ENCODE peak calls at places on chromosomes 16 and 17, in nine cellular contexts. V is kidney glomerular epithelial cell; Z is T-helper 17 cell; X is frontal cortex; M is fibroblast of lung; J is stimulated activated CD8-positive, alpha-beta memory T cell treated with anti-CD3 and anti-CD28 coated beads, Interleukin-4, amount 100 ng/mL, for 4 hours; H is CD4-positive, alpha-beta memory T cell; R is NCI-H526; W is sciatic nerve. I is an unnamed sample.

GRCh38 chr17:78037280-78037679 is 78.8 kb downstream of the TNRC6C start:
- DNase-seq in J (no peak), R (no peak), X (no peak), M (no peak), H (no peak), Z (no peak), V (no peak), W (no peak), I (peak; percentile 55)

GRCh38 chr16:10967981-10968380 is 23.6 kb downstream of the CLEC16A start:
- DNase-seq in R (no peak), H (no peak), X (no peak), J (no peak), V (no peak), Z (no peak), W (no peak), M (no peak), I (no peak)

GRCh38 chr16:83539736-83540490 is 267.9 kb upstream of the HSBP1 start:
- DNase-seq in J (no peak), W (no peak), Z (no peak), R (no peak), V (no peak), M (no peak), X (no peak), H (no peak), I (no peak)

GRCh38 chr17:64466019-64466735 is 17.3 kb downstream of the MILR1 start:
- DNase-seq in R (no peak), H (no peak), M (no peak), V (no peak), W (no peak), X (no peak), Z (no peak), J (no peak), I (no peak)

GRCh38 chr16:69542974-69543373 is 22.8 kb upstream of the NFAT5 start:
- DNase-seq in Z (no peak), R (no peak), X (no peak), J (no peak), V (no peak), M (peak; percentile 49), W (no peak), H (no peak), I (no peak)

GRCh38 chr17:49603238-49603637 is 27.6 kb downstream of the NXPH3 start:
- DNase-seq in J (no peak), H (no peak), M (no peak), Z (no peak), R (no peak), X (no peak), V (no peak), W (no peak), I (no peak)

GRCh38 chr17:55641559-55642160 is 81.0 kb downstream of the TMEM100 start:
- DNase-seq in V (peak; percentile 7), J (no peak), X (no peak), Z (no peak), M (peak; percentile 83), W (peak; percentile 89), H (peak; percentile 7), R (peak; percentile 80), I (no peak)

GRCh38 chr16:88407042-88407420 is 24.3 kb downstream of the ZNF469 start:
- DNase-seq in J (no peak), X (no peak), H (no peak), W (no peak), M (no peak), R (no peak), V (no peak), Z (no peak), I (no peak)

GRCh38 chr16:82156761-82157654 is 13.0 kb downstream of the MPHOSPH6 start:
- DNase-seq in J (no peak), Z (no peak), M (peak; percentile 67), W (no peak), H (no peak), X (no peak), R (no peak), V (no peak), I (no peak)

GRCh38 chr17:49715221-49715620 is 7.5 kb upstream of the SLC35B1 start:
- DNase-seq in M (no peak), W (no peak), H (peak; percentile 40), X (no peak), V (no peak), Z (no peak), R (no peak), J (no peak), I (no peak)

GRCh38 chr17:69723741-69724140 is 309.2 kb downstream of the MAP2K6 start:
- DNase-seq in Z (no peak), R (peak; percentile 3), H (no peak), W (no peak), X (no peak), M (peak; percentile 17), V (no peak), J (no peak), I (no peak)

GRCh38 chr16:55643161-55643970 is 12.4 kb upstream of the SLC6A2 start:
- DNase-seq in X (no peak), H (no peak), V (no peak), M (peak; percentile 5), Z (no peak), J (no peak), W (no peak), R (no peak), I (no peak)

GRCh38 chr17:746181-746580 is 5.9 kb downstream of the GEMIN4 start:
- DNase-seq in Z (no peak), J (no peak), M (no peak), H (no peak), W (no peak), X (no peak), R (no peak), V (no peak), I (no peak)

GRCh38 chr16:66588981-66589713 is 9.9 kb downstream of the CMTM2 start:
- DNase-seq in H (peak; percentile 68), V (no peak), W (no peak), X (no peak), J (no peak), Z (peak; percentile 52), M (peak; percentile 40), R (peak; percentile 4), I (no peak)

GRCh38 chr17:39628655-39629493 is 2.1 kb downstream of the PPP1R1B start:
- DNase-seq in W (no peak), J (no peak), M (no peak), Z (no peak), X (no peak), R (peak; percentile 70), V (no peak), H (no peak), I (no peak)

GRCh38 chr16:6095414-6095813 is 997.8 kb upstream of the EEF2KMT start:
- DNase-seq in W (no peak), R (no peak), X (no peak), Z (no peak), V (no peak), H (no peak), M (no peak), J (no peak), I (no peak)

GRCh38 chr16:70746040-70746707 is 54.8 kb downstream of the VAC14 start:
- DNase-seq in J (no peak), R (no peak), M (peak; percentile 85), X (peak; percentile 60), W (peak; percentile 80), V (peak; percentile 36), H (no peak), Z (no peak), I (peak; percentile 96)

GRCh38 chr17:64081802-64082799 is 47.8 kb downstream of the ERN1 start:
- DNase-seq in H (peak; percentile 69), Z (no peak), M (peak; percentile 86), V (peak; percentile 64), J (no peak), X (no peak), W (no peak), R (no peak), I (no peak)

GRCh38 chr16:57694556-57695377 is at the start of gene DRC7:
- DNase-seq in V (peak; percentile 49), X (peak; percentile 77), R (peak; percentile 59), H (no peak), J (no peak), Z (no peak), M (peak; percentile 41), W (no peak), I (no peak)

GRCh38 chr17:40373324-40373723 is 8.8 kb upstream of the GJD3 start:
- DNase-seq in W (no peak), Z (no peak), X (no peak), J (no peak), R (no peak), V (no peak), H (no peak), M (peak; percentile 84), I (no peak)

GRCh38 chr16:68995011-68995504 is 110.4 kb upstream of the HAS3 start:
- DNase-seq in V (peak; percentile 75), Z (no peak), X (no peak), H (no peak), W (no peak), M (peak; percentile 26), J (no peak), R (peak; percentile 34), I (peak; percentile 39)

GRCh38 chr16:30637952-30638351 is 12.8 kb upstream of the PRR14 start:
- DNase-seq in X (no peak), H (peak; percentile 36), R (peak; percentile 57), W (no peak), J (no peak), M (peak; percentile 57), V (peak; percentile 55), Z (no peak), I (no peak)

GRCh38 chr17:18117974-18118632 is 9.5 kb downstream of the MYO15A start:
- DNase-seq in W (no peak), J (no peak), M (peak; percentile 39), X (no peak), Z (no peak), R (no peak), V (no peak), H (no peak), I (no peak)

GRCh38 chr17:1942066-1942365 is 83.1 kb downstream of the RTN4RL1 start:
- DNase-seq in Z (no peak), R (no peak), J (no peak), H (no peak), M (no peak), X (no peak), W (no peak), V (no peak), I (no peak)

GRCh38 chr16:85126383-85126730 is 14.1 kb upstream of the CIBAR2 start:
- DNase-seq in V (no peak), X (no peak), W (no peak), J (no peak), R (no peak), Z (no peak), H (no peak), M (no peak), I (no peak)

GRCh38 chr17:57667461-57667923 is 77.6 kb downstream of the CCDC182 start:
- DNase-seq in W (no peak), V (no peak), X (no peak), M (no peak), J (no peak), Z (no peak), H (no peak), R (no peak), I (no peak)

GRCh38 chr16:54867302-54867832 is 63.3 kb upstream of the IRX5 start:
- DNase-seq in H (no peak), J (no peak), M (no peak), R (no peak), V (no peak), Z (no peak), W (no peak), X (no peak), I (no peak)

GRCh38 chr17:4877089-4877488 is 22.2 kb upstream of the C17orf107 start:
- DNase-seq in Z (no peak), M (no peak), W (no peak), X (no peak), J (no peak), V (no peak), R (no peak), H (no peak), I (no peak)

GRCh38 chr17:78129385-78130079 is 977 bp upstream of the TMC6 start:
- DNase-seq in Z (no peak), J (no peak), R (no peak), M (no peak), V (no peak), X (no peak), W (peak; percentile 60), H (no peak), I (no peak)

GRCh38 chr17:56833023-56833811 is 503 bp downstream of the C17orf67 start:
- DNase-seq in R (peak; percentile 93), H (peak; percentile 62), V (peak; percentile 44), X (peak; percentile 29), W (peak; percentile 79), J (peak; percentile 45), Z (peak; percentile 72), M (peak; percentile 50), I (no peak)

GRCh38 chr17:67125417-67125816 is 81.1 kb downstream of the CACNG1 start:
- DNase-seq in M (no peak), X (no peak), W (no peak), J (no peak), Z (no peak), V (no peak), R (no peak), H (no peak), I (no peak)